ENCODE peak calls at places on chromosomes 6 and 20, in five cellular contexts. C is uterus, F is pancreas, E is astrocyte, O is tibial artery. S is an unnamed sample.

GRCh38 chr6:131924881-131925474 is 26.2 kb downstream of the CCN2 start:
- DNase-seq in C (no peak), F (no peak), E (peak; percentile 26), O (no peak), S (no peak)

GRCh38 chr6:159062564-159062945 is 17.8 kb upstream of the TAGAP start:
- DNase-seq in C (no peak), F (no peak), E (no peak), O (no peak), S (no peak)

GRCh38 chr6:1634081-1634480 is 24.4 kb downstream of the FOXC1 start:
- DNase-seq in C (no peak), F (no peak), E (no peak), O (no peak), S (no peak)

GRCh38 chr6:35907750-35908149 is 13.1 kb downstream of the SRPK1 start:
- DNase-seq in C (no peak), F (no peak), E (no peak), O (no peak), S (no peak)

GRCh38 chr6:24504274-24504641 is 9.5 kb downstream of the ALDH5A1 start:
- DNase-seq in C (no peak), F (no peak), E (no peak), O (no peak), S (no peak)

GRCh38 chr20:60857708-60858107 is 394.4 kb upstream of the CDH4 start:
- DNase-seq in C (no peak), F (no peak), E (peak; percentile 57), O (no peak), S (no peak)

GRCh38 chr6:165183496-165184140 is 125.8 kb downstream of the C6orf118 start:
- DNase-seq in C (no peak), F (no peak), E (no peak), O (no peak), S (no peak)

GRCh38 chr6:167532410-167533294 is 207.8 kb downstream of the TTLL2 start:
- DNase-seq in C (no peak), F (no peak), E (no peak), O (no peak), S (no peak)

GRCh38 chr6:166005846-166006592 is 161.6 kb downstream of the TBXT start:
- DNase-seq in C (peak; percentile 85), F (no peak), E (peak; percentile 87), O (no peak), S (no peak)

GRCh38 chr6:46452312-46452917 is 38.8 kb downstream of the RCAN2 start:
- DNase-seq in C (no peak), F (no peak), E (no peak), O (no peak), S (no peak)

GRCh38 chr6:37279366-37280134 is 21.6 kb upstream of the TMEM217 start:
- DNase-seq in C (no peak), F (no peak), E (peak; percentile 12), O (peak; percentile 29), S (no peak)

GRCh38 chr6:32244270-32244669 is 20.4 kb upstream of the NOTCH4 start:
- DNase-seq in C (peak; percentile 81), F (no peak), E (no peak), O (peak; percentile 77), S (no peak)

GRCh38 chr20:53750827-53751393 is 157.3 kb upstream of the ZNF217 start:
- DNase-seq in C (peak; percentile 33), F (no peak), E (peak; percentile 86), O (no peak), S (no peak)

GRCh38 chr6:92121228-92121627 is 1298.1 kb downstream of the EPHA7 start:
- DNase-seq in C (no peak), F (no peak), E (no peak), O (no peak), S (no peak)

GRCh38 chr20:64220891-64221527 is 34.5 kb upstream of the PCMTD2 start:
- DNase-seq in C (no peak), F (peak; percentile 24), E (no peak), O (no peak), S (no peak)

GRCh38 chr6:138844203-138844602 is 48.3 kb downstream of the ECT2L start:
- DNase-seq in C (peak; percentile 62), F (no peak), E (peak; percentile 54), O (peak; percentile 67), S (no peak)

GRCh38 chr6:135251964-135252429 is 70.9 kb downstream of the MYB start:
- DNase-seq in C (no peak), F (no peak), E (peak; percentile 39), O (no peak), S (no peak)

GRCh38 chr6:26594730-26595632 is 1.8 kb upstream of the ABT1 start:
- DNase-seq in C (peak; percentile 52), F (no peak), E (peak; percentile 64), O (no peak), S (no peak)

GRCh38 chr6:15996030-15996429 is 132.9 kb upstream of the MYLIP start:
- DNase-seq in C (no peak), F (no peak), E (no peak), O (no peak), S (no peak)

GRCh38 chr20:19205999-19206398 is 6.4 kb upstream of the SLC24A3 start:
- DNase-seq in C (peak; percentile 71), F (peak; percentile 72), E (peak; percentile 1), O (peak; percentile 71), S (peak; percentile 82)

GRCh38 chr20:7742479-7742878 is 197.8 kb downstream of the HAO1 start:
- DNase-seq in C (no peak), F (no peak), E (peak; percentile 83), O (no peak), S (no peak)

GRCh38 chr6:150589828-150590227 is 9.9 kb upstream of the PLEKHG1 start:
- DNase-seq in C (no peak), F (no peak), E (no peak), O (no peak), S (no peak)

DNA sequence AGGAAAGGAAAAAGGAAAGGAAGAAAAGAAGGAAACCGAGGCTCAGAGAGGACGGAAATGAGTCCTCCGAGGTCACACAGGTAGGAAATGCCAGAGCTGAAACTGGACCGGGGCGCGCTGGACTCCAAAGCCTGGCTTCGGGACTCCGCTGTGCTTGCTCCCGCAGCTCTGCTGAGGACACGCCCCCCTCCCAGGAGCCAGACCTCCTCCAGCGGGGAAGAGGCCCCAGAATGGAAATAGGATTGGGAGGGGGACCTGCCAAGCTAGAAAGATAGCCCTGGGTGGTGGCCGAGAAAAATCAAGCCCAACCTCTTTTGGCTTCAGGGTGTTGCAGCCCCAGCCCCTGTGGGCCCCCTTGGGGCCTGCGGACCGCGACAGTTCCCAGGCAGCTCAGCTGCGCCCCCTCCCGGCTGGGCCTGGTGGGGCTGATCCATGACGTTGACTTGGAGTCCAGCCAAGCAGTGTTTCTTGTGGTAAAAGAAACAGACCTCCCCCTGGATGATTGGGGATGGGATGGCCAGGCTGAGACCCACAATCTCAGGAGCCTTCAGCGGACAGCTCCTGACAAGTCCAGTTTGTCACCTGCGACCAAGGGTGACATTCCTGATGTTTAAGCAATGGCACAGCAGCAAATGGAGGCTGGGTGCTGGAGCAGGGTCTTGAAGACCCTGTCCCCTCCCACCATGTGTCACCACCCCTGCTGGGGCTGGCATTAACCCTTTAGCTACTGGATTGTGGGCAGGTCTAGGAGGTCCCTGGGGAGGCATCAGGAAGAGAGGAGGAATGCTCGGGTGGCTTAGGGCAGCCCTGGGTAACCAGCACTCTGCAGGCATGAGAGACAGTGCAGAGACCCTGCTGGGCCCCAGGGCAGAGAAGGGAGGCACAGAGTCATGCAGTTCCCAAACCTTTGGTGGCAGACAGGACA is 55.4 kb downstream of the RIPOR3 start:
- DNase-seq in C (peak; percentile 70), F (peak; percentile 86), E (no peak), O (no peak), S (peak; percentile 60)
- H3K4me3 ChIP-seq in C (no peak overlapping the region), F (no peak overlapping the region), E (no peak overlapping the region), O (peak overlapping the region; percentile 3), S (no peak overlapping the region)

DNA sequence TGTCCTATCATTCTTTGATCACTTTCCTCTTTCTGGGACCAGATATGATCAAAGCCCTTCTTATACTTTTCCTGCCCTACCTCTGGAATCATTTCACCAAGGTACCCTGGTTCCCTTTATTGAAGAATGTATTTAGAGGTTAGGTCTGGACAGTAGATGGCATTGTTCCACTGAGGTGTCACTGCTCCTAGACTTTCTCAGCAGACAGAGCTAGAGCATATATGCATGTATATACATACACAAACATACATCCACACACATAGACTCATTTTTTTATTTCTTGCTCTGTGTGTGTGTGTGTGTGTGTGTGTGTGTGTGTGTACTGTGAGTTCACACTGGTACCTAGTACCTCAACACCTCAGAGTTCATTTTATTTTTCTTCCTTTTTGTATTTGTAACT is 40.9 kb downstream of the PTPRA start:
- DNase-seq in C (no peak), F (no peak), E (no peak), O (no peak), S (no peak)
- TF ChIP-seq CTCF in C (no peak), F (no peak), E (no peak), O (no peak), S (no peak)

GRCh38 chr6:44093066-44093465 is 34.2 kb downstream of the MRPL14 start:
- DNase-seq in C (no peak), F (no peak), E (no peak), O (no peak), S (no peak)

GRCh38 chr6:44093750-44094402 is 33.4 kb downstream of the MRPL14 start:
- DNase-seq in C (no peak), F (no peak), E (no peak), O (no peak), S (no peak)

GRCh38 chr6:44092312-44092884 is 34.9 kb downstream of the MRPL14 start:
- DNase-seq in C (no peak), F (no peak), E (no peak), O (no peak), S (no peak)

GRCh38 chr6:44096615-44097014 is 30.6 kb downstream of the MRPL14 start:
- DNase-seq in C (peak; percentile 74), F (peak; percentile 87), E (peak; percentile 37), O (peak; percentile 74), S (peak; percentile 81)

DNA sequence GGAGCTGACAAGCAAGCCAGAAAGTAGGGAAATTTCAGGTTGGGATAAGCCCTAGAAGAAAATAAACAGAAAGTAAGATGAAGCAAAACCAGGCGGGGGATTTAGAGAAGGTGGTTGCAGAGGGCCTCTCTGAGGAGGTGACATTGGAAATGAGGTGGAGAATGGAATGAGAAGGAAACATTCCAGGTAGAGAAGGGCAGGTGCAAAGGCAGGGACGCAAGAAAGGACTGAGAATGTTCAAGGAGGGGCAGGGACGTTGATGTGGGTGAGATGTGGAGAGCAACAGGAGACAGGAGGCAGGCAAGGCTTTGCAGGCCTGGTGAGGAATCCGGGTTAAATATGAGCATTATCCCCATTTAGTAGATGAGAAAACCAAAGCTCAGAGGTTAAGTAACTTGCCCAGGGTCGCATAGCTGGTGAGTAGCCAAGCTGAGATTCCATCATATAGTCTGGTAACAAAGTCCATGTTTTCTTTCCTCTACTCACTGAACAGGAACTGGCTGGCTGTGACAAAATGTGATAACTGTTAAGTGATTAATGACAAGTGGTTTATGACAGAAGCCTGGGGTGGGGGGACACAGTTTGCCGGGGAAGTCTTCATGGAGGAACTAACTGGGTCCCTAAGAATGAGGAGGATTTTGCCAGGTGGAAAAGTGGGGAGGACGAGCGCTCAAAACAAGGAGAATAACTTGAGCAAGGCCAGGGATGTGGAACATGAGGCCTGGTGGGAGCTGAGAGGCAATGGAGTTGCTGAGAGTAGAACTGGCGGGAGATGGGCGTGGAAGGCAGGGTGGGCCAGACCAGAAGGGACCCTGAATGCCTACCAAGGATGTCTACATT is 32.6 kb downstream of the MRPL14 start:
- DNase-seq in C (no peak), F (no peak), E (no peak), O (no peak), S (no peak)
- H3K27ac ChIP-seq in C (no peak overlapping the region), F (peak overlapping the region; percentile 37), E (no peak overlapping the region), O (no peak overlapping the region), S (no peak overlapping the region)

DNA sequence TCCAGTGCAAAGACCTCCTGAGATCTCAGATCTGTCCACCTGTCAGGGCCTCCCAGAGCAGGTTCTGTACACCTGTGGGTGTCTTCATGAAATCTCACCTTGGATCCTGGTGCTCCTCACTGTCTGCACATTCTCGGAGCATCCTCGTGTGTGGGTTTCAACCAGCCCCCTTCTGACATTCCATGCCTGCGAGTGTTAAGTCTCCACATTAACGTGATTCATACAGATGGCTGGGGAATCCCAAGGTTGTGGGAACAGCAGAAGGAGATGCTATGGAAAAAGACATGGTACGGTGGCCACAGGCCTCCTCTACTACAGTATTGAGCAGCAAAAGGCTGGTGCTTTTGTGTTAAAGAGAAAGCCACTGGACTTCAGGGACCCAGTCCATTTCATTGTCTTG is 556.5 kb downstream of the DHX35 start:
- DNase-seq in C (no peak), F (no peak), E (no peak), O (no peak), S (no peak)
- H3K4me3 ChIP-seq in C (no peak overlapping the region), F (no peak overlapping the region), E (no peak overlapping the region), O (no peak overlapping the region), S (no peak overlapping the region)

S was measured in lung.